ENCODE peak calls at places on chromosome 5, in four cellular contexts. One of them, this sample, is unnamed.

GRCh38 chr5:83844320-83845068 is 123.8 kb upstream of the HAPLN1 start:
- ATAC-seq in gastrocnemius medialis: no peak
- ATAC-seq in HCT116: no peak
- ATAC-seq in naive thymus-derived CD4-positive, alpha-beta T cell: peak; percentile 46
- ATAC-seq in this sample: peak; percentile 28

GRCh38 chr5:31113666-31114065 is 79.8 kb upstream of the CDH6 start:
- ATAC-seq in HCT116: no peak
- ATAC-seq in naive thymus-derived CD4-positive, alpha-beta T cell: no peak
- ATAC-seq in gastrocnemius medialis: no peak
- ATAC-seq in this sample: no peak

GRCh38 chr5:79774171-79774854 is 84.7 kb downstream of the CMYA5 start:
- ATAC-seq in naive thymus-derived CD4-positive, alpha-beta T cell: no peak
- ATAC-seq in gastrocnemius medialis: peak; percentile 40
- ATAC-seq in HCT116: peak; percentile 100
- ATAC-seq in this sample: no peak

GRCh38 chr5:171624396-171624795 is 161.2 kb upstream of the SMIM23 start:
- ATAC-seq in gastrocnemius medialis: no peak
- ATAC-seq in naive thymus-derived CD4-positive, alpha-beta T cell: no peak
- ATAC-seq in HCT116: no peak
- ATAC-seq in this sample: no peak

GRCh38 chr5:105943119-105943518 is 1727.6 kb downstream of the EFNA5 start:
- ATAC-seq in gastrocnemius medialis: no peak
- ATAC-seq in naive thymus-derived CD4-positive, alpha-beta T cell: no peak
- ATAC-seq in HCT116: no peak
- ATAC-seq in this sample: no peak

GRCh38 chr5:140338918-140339317 is 7.5 kb downstream of the HBEGF start:
- ATAC-seq in HCT116: no peak
- ATAC-seq in naive thymus-derived CD4-positive, alpha-beta T cell: no peak
- ATAC-seq in gastrocnemius medialis: no peak
- ATAC-seq in this sample: no peak

GRCh38 chr5:102229685-102230084 is 66.4 kb downstream of the SLCO4C1 start:
- ATAC-seq in gastrocnemius medialis: no peak
- ATAC-seq in naive thymus-derived CD4-positive, alpha-beta T cell: peak; percentile 41
- ATAC-seq in HCT116: no peak
- ATAC-seq in this sample: no peak

GRCh38 chr5:146866263-146866662 is 12.3 kb downstream of the PPP2R2B start:
- ATAC-seq in gastrocnemius medialis: no peak
- ATAC-seq in naive thymus-derived CD4-positive, alpha-beta T cell: no peak
- ATAC-seq in HCT116: no peak
- ATAC-seq in this sample: no peak

GRCh38 chr5:74919041-74919440 is 52.9 kb upstream of the FAM169A start:
- ATAC-seq in HCT116: no peak
- ATAC-seq in gastrocnemius medialis: no peak
- ATAC-seq in naive thymus-derived CD4-positive, alpha-beta T cell: no peak
- ATAC-seq in this sample: no peak

GRCh38 chr5:148794729-148795590 is 31.5 kb upstream of the ADRB2 start:
- ATAC-seq in naive thymus-derived CD4-positive, alpha-beta T cell: no peak
- ATAC-seq in gastrocnemius medialis: no peak
- ATAC-seq in HCT116: no peak
- ATAC-seq in this sample: no peak

GRCh38 chr5:154464435-154464834 is 13.6 kb downstream of the HAND1 start:
- ATAC-seq in gastrocnemius medialis: no peak
- ATAC-seq in naive thymus-derived CD4-positive, alpha-beta T cell: no peak
- ATAC-seq in HCT116: no peak
- ATAC-seq in this sample: no peak

GRCh38 chr5:173901705-173902104 is 13.6 kb downstream of the CPEB4 start:
- ATAC-seq in naive thymus-derived CD4-positive, alpha-beta T cell: no peak
- ATAC-seq in gastrocnemius medialis: no peak
- ATAC-seq in HCT116: no peak
- ATAC-seq in this sample: no peak

GRCh38 chr5:168409601-168410458 is 76.4 kb upstream of the RARS1 start:
- ATAC-seq in HCT116: peak; percentile 71
- ATAC-seq in naive thymus-derived CD4-positive, alpha-beta T cell: peak; percentile 53
- ATAC-seq in gastrocnemius medialis: no peak
- ATAC-seq in this sample: no peak

GRCh38 chr5:113678924-113679575 is 165.6 kb downstream of the YTHDC2 start:
- ATAC-seq in naive thymus-derived CD4-positive, alpha-beta T cell: peak; percentile 36
- ATAC-seq in HCT116: peak; percentile 95
- ATAC-seq in gastrocnemius medialis: peak; percentile 60
- ATAC-seq in this sample: peak; percentile 50

GRCh38 chr5:138552700-138553099 is 9.7 kb upstream of the ETF1 start:
- ATAC-seq in gastrocnemius medialis: no peak
- ATAC-seq in HCT116: peak; percentile 21
- ATAC-seq in naive thymus-derived CD4-positive, alpha-beta T cell: no peak
- ATAC-seq in this sample: no peak

GRCh38 chr5:34686762-34687268 is 30.7 kb downstream of the RAI14 start:
- ATAC-seq in HCT116: peak; percentile 94
- ATAC-seq in naive thymus-derived CD4-positive, alpha-beta T cell: no peak
- ATAC-seq in gastrocnemius medialis: no peak
- ATAC-seq in this sample: peak; percentile 81

GRCh38 chr5:141100243-141100805 is at the start of gene PCDHB3:
- ATAC-seq in gastrocnemius medialis: no peak
- ATAC-seq in HCT116: no peak
- ATAC-seq in naive thymus-derived CD4-positive, alpha-beta T cell: no peak
- ATAC-seq in this sample: no peak

GRCh38 chr5:140753561-140753960 is 32.4 kb upstream of the PCDHA1 start:
- ATAC-seq in HCT116: no peak
- ATAC-seq in gastrocnemius medialis: no peak
- ATAC-seq in naive thymus-derived CD4-positive, alpha-beta T cell: no peak
- ATAC-seq in this sample: no peak

GRCh38 chr5:14379739-14380497 is 201.7 kb upstream of the OTULINL start:
- ATAC-seq in naive thymus-derived CD4-positive, alpha-beta T cell: no peak
- ATAC-seq in gastrocnemius medialis: no peak
- ATAC-seq in HCT116: no peak
- ATAC-seq in this sample: no peak

GRCh38 chr5:42516282-42517042 is 93.2 kb downstream of the GHR start:
- ATAC-seq in naive thymus-derived CD4-positive, alpha-beta T cell: no peak
- ATAC-seq in HCT116: no peak
- ATAC-seq in gastrocnemius medialis: peak; percentile 59
- ATAC-seq in this sample: no peak

GRCh38 chr5:75614165-75614564 is 2.9 kb downstream of the ANKDD1B start:
- ATAC-seq in naive thymus-derived CD4-positive, alpha-beta T cell: no peak
- ATAC-seq in gastrocnemius medialis: no peak
- ATAC-seq in HCT116: no peak
- ATAC-seq in this sample: no peak

GRCh38 chr5:4044881-4045280 is 449.2 kb downstream of the IRX1 start:
- ATAC-seq in HCT116: no peak
- ATAC-seq in naive thymus-derived CD4-positive, alpha-beta T cell: no peak
- ATAC-seq in gastrocnemius medialis: no peak
- ATAC-seq in this sample: no peak

GRCh38 chr5:40384782-40385390 is 294.8 kb upstream of the PTGER4 start:
- ATAC-seq in HCT116: no peak
- ATAC-seq in gastrocnemius medialis: no peak
- ATAC-seq in naive thymus-derived CD4-positive, alpha-beta T cell: peak; percentile 26
- ATAC-seq in this sample: no peak

GRCh38 chr5:11851965-11852745 is 52.1 kb downstream of the CTNND2 start:
- ATAC-seq in naive thymus-derived CD4-positive, alpha-beta T cell: no peak
- ATAC-seq in HCT116: no peak
- ATAC-seq in gastrocnemius medialis: no peak
- ATAC-seq in this sample: no peak

GRCh38 chr5:90055831-90056328 is 353.7 kb downstream of the CETN3 start:
- ATAC-seq in gastrocnemius medialis: no peak
- ATAC-seq in naive thymus-derived CD4-positive, alpha-beta T cell: no peak
- ATAC-seq in HCT116: no peak
- ATAC-seq in this sample: no peak

GRCh38 chr5:109347252-109347888 is 62.4 kb downstream of the PJA2 start:
- ATAC-seq in naive thymus-derived CD4-positive, alpha-beta T cell: peak; percentile 14
- ATAC-seq in gastrocnemius medialis: no peak
- ATAC-seq in HCT116: no peak
- ATAC-seq in this sample: no peak

GRCh38 chr5:115599502-115599901 is 2.8 kb downstream of the TICAM2 start:
- ATAC-seq in gastrocnemius medialis: peak; percentile 33
- ATAC-seq in naive thymus-derived CD4-positive, alpha-beta T cell: peak; percentile 33
- ATAC-seq in HCT116: no peak
- ATAC-seq in this sample: peak; percentile 26

GRCh38 chr5:14801792-14802191 is 69.8 kb downstream of the ANKH start:
- ATAC-seq in naive thymus-derived CD4-positive, alpha-beta T cell: no peak
- ATAC-seq in gastrocnemius medialis: no peak
- ATAC-seq in HCT116: no peak
- ATAC-seq in this sample: no peak

GRCh38 chr5:115850771-115851416 is 9.2 kb downstream of the AP3S1 start:
- ATAC-seq in HCT116: no peak
- ATAC-seq in gastrocnemius medialis: no peak
- ATAC-seq in naive thymus-derived CD4-positive, alpha-beta T cell: no peak
- ATAC-seq in this sample: no peak

GRCh38 chr5:56986631-56986957 is 34.7 kb upstream of the MIER3 start:
- ATAC-seq in gastrocnemius medialis: no peak
- ATAC-seq in HCT116: no peak
- ATAC-seq in naive thymus-derived CD4-positive, alpha-beta T cell: no peak
- ATAC-seq in this sample: no peak

GRCh38 chr5:178371362-178372090 is 138.9 kb upstream of the PHYKPL start:
- ATAC-seq in gastrocnemius medialis: no peak
- ATAC-seq in HCT116: no peak
- ATAC-seq in naive thymus-derived CD4-positive, alpha-beta T cell: no peak
- ATAC-seq in this sample: no peak

GRCh38 chr5:178370102-178370501 is 137.5 kb upstream of the PHYKPL start:
- ATAC-seq in gastrocnemius medialis: no peak
- ATAC-seq in HCT116: no peak
- ATAC-seq in naive thymus-derived CD4-positive, alpha-beta T cell: no peak
- ATAC-seq in this sample: no peak

GRCh38 chr5:178367351-178368120 is 134.9 kb upstream of the PHYKPL start:
- ATAC-seq in naive thymus-derived CD4-positive, alpha-beta T cell: no peak
- ATAC-seq in HCT116: no peak
- ATAC-seq in gastrocnemius medialis: no peak
- ATAC-seq in this sample: no peak

GRCh38 chr5:178368278-178368677 is 135.7 kb upstream of the PHYKPL start:
- ATAC-seq in naive thymus-derived CD4-positive, alpha-beta T cell: no peak
- ATAC-seq in HCT116: no peak
- ATAC-seq in gastrocnemius medialis: no peak
- ATAC-seq in this sample: no peak

GRCh38 chr5:178368716-178369300 is 136.2 kb upstream of the PHYKPL start:
- ATAC-seq in naive thymus-derived CD4-positive, alpha-beta T cell: no peak
- ATAC-seq in gastrocnemius medialis: no peak
- ATAC-seq in HCT116: no peak
- ATAC-seq in this sample: no peak
- H3K27ac ChIP-seq in naive thymus-derived CD4-positive, alpha-beta T cell: no peak overlapping the region
- H3K27ac ChIP-seq in gastrocnemius medialis: no peak overlapping the region
- H3K27ac ChIP-seq in HCT116: no peak overlapping the region
- H3K27ac ChIP-seq in this sample: no peak overlapping the region

GRCh38 chr5:17365326-17365725 is 132.7 kb upstream of the TAF11L2 start:
- ATAC-seq in naive thymus-derived CD4-positive, alpha-beta T cell: no peak
- ATAC-seq in HCT116: no peak
- ATAC-seq in gastrocnemius medialis: no peak
- ATAC-seq in this sample: no peak
- H3K27ac ChIP-seq in naive thymus-derived CD4-positive, alpha-beta T cell: no peak overlapping the region
- H3K27ac ChIP-seq in HCT116: no peak overlapping the region
- H3K27ac ChIP-seq in gastrocnemius medialis: no peak overlapping the region
- H3K27ac ChIP-seq in this sample: no peak overlapping the region

DNA sequence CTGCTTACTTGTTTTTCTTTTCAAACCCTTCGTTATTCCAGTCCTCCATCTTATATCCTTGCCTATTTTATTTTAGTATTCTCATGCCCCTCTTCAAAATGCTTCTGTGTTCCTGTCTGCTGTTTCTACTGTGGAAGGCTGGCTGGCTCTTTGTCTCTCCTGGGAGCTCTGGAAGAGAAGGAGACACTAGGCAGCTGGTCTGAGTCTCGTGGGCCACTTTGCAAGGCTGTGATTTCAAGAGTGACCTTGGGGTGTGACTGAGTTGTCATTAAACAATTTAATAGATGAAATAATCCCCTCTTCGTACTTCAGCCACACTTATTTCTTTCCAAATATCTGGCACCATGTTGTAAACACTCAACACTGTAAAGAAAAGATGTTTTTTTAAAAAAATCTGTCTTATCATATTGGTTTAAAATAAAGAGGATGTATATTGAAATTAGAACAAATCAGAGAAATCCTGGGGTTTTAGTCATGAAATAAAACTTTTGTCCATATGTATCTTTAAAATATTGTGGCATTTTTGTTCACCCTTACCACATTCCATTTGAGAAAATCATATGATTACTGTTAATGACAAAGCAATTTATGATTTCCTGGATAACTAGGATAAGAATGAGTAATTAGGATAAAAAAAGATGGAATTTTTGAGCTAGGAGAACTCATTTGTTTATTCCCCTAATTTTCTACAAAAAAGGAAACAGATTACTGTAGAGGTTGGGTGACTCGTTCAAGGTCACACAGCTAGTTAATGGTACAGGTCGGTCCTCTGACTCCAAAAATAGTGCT is 200.8 kb downstream of the MAT2B start:
- ATAC-seq in HCT116: no peak
- ATAC-seq in gastrocnemius medialis: no peak
- ATAC-seq in naive thymus-derived CD4-positive, alpha-beta T cell: no peak
- ATAC-seq in this sample: no peak
- H3K27ac ChIP-seq in HCT116: no peak overlapping the region
- H3K27ac ChIP-seq in gastrocnemius medialis: no peak overlapping the region
- H3K27ac ChIP-seq in naive thymus-derived CD4-positive, alpha-beta T cell: no peak overlapping the region
- H3K27ac ChIP-seq in this sample: no peak overlapping the region

GRCh38 chr5:87393331-87393730 is 19.4 kb downstream of the CCNH start:
- ATAC-seq in gastrocnemius medialis: peak; percentile 57
- ATAC-seq in HCT116: no peak
- ATAC-seq in naive thymus-derived CD4-positive, alpha-beta T cell: no peak
- ATAC-seq in this sample: peak; percentile 69
- H3K27ac ChIP-seq in gastrocnemius medialis: peak overlapping the region; percentile 43
- H3K27ac ChIP-seq in HCT116: no peak overlapping the region
- H3K27ac ChIP-seq in naive thymus-derived CD4-positive, alpha-beta T cell: no peak overlapping the region
- H3K27ac ChIP-seq in this sample: peak overlapping the region; percentile 58

GRCh38 chr5:96968614-96969013 is 32.7 kb downstream of the LNPEP start:
- ATAC-seq in naive thymus-derived CD4-positive, alpha-beta T cell: no peak
- ATAC-seq in gastrocnemius medialis: peak; percentile 57
- ATAC-seq in HCT116: peak; percentile 56
- ATAC-seq in this sample: no peak
- H3K27ac ChIP-seq in naive thymus-derived CD4-positive, alpha-beta T cell: no peak overlapping the region
- H3K27ac ChIP-seq in gastrocnemius medialis: peak overlapping the region; percentile 66
- H3K27ac ChIP-seq in HCT116: peak overlapping the region; percentile 0
- H3K27ac ChIP-seq in this sample: no peak overlapping the region

DNA sequence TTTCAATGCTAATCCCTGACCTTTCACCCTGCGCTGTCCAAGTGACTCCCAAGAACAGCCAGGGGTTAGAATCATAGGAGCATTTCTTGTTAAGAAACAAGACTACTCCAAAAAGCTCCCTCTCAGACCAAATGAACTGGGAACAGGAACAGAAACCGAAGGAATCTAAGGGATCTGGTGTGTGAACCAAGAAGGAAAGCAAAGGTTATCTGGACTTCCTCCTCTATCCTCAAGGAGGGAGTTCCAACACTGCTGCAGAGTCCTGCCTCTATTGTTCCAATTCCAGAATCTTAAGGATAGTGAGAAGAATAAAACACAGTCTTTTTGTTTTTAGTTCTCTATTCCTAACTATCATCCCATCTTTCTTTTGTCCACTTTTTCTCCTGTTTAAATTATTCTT is 87.2 kb downstream of the EPB41L4A start:
- ATAC-seq in naive thymus-derived CD4-positive, alpha-beta T cell: no peak
- ATAC-seq in gastrocnemius medialis: no peak
- ATAC-seq in HCT116: no peak
- ATAC-seq in this sample: no peak
- H3K27ac ChIP-seq in naive thymus-derived CD4-positive, alpha-beta T cell: no peak overlapping the region
- H3K27ac ChIP-seq in gastrocnemius medialis: peak overlapping the region; percentile 33
- H3K27ac ChIP-seq in HCT116: no peak overlapping the region
- H3K27ac ChIP-seq in this sample: no peak overlapping the region

GRCh38 chr5:1931590-1932138 is 48.9 kb upstream of the IRX4 start:
- ATAC-seq in HCT116: no peak
- ATAC-seq in gastrocnemius medialis: no peak
- ATAC-seq in naive thymus-derived CD4-positive, alpha-beta T cell: no peak
- ATAC-seq in this sample: peak; percentile 76
- H3K27ac ChIP-seq in HCT116: no peak overlapping the region
- H3K27ac ChIP-seq in gastrocnemius medialis: no peak overlapping the region
- H3K27ac ChIP-seq in naive thymus-derived CD4-positive, alpha-beta T cell: no peak overlapping the region
- H3K27ac ChIP-seq in this sample: peak overlapping the region; percentile 80

This sample was measured in gastroesophageal sphincter.